ENCODE peak calls at places on chromosomes 1 and 21, in five cellular contexts. T is tibial artery, X is GM23338, W is right cardiac atrium, R is heart left ventricle. B is an unnamed sample.

GRCh38 chr1:86149591-86149990 is 7.0 kb downstream of the COL24A1 start:
- DNase-seq in T (no peak), X (no peak), W (no peak), R (no peak), B (no peak)

GRCh38 chr1:53640696-53641065 is 98.3 kb downstream of the GLIS1 start:
- DNase-seq in T (no peak), X (no peak), W (no peak), R (no peak), B (no peak)

GRCh38 chr21:45026833-45027232 is 47.5 kb upstream of the ADARB1 start:
- DNase-seq in T (no peak), X (no peak), W (no peak), R (no peak), B (no peak)

GRCh38 chr21:34885636-34886553 is 163.2 kb downstream of the RUNX1 start:
- DNase-seq in T (no peak), X (peak; percentile 61), W (no peak), R (no peak), B (no peak)

GRCh38 chr1:17295292-17295691 is 12.7 kb upstream of the PADI4 start:
- DNase-seq in T (no peak), X (no peak), W (no peak), R (no peak), B (no peak)

GRCh38 chr1:156815307-156815826 is 1.3 kb downstream of the SH2D2A start:
- DNase-seq in T (peak; percentile 72), X (no peak), W (peak; percentile 79), R (peak; percentile 76), B (peak; percentile 13)

GRCh38 chr21:33478858-33479678 is 706 bp downstream of the TMEM50B start:
- DNase-seq in T (no peak), X (peak; percentile 71), W (peak; percentile 76), R (peak; percentile 26), B (no peak)

GRCh38 chr1:109243221-109243620 is 6.1 kb upstream of the CELSR2 start:
- DNase-seq in T (no peak), X (no peak), W (no peak), R (no peak), B (no peak)

GRCh38 chr1:28580706-28581530 is 11.1 kb upstream of the RAB42 start:
- DNase-seq in T (no peak), X (peak; percentile 34), W (no peak), R (peak; percentile 21), B (no peak)

GRCh38 chr1:219529116-219529515 is 83.8 kb downstream of the ZC3H11B start:
- DNase-seq in T (no peak), X (peak; percentile 61), W (no peak), R (no peak), B (no peak)

GRCh38 chr1:214281030-214281901 is at the start of gene SMYD2:
- DNase-seq in T (peak; percentile 45), X (peak; percentile 83), W (peak; percentile 88), R (peak; percentile 83), B (no peak)

GRCh38 chr1:161115132-161115711 is 2.6 kb downstream of the PFDN2 start:
- DNase-seq in T (no peak), X (no peak), W (no peak), R (no peak), B (no peak)

GRCh38 chr1:246214708-246215504 is 292.2 kb downstream of the SMYD3 start:
- DNase-seq in T (peak; percentile 31), X (no peak), W (no peak), R (no peak), B (no peak)

GRCh38 chr1:108813326-108813725 is 43.6 kb downstream of the AKNAD1 start:
- DNase-seq in T (no peak), X (no peak), W (no peak), R (no peak), B (no peak)

GRCh38 chr1:9996624-9997582 is at the start of gene RBP7:
- DNase-seq in T (peak; percentile 26), X (peak; percentile 63), W (peak; percentile 78), R (peak; percentile 51), B (no peak)

GRCh38 chr1:79323240-79324025 is 316.9 kb upstream of the ADGRL4 start:
- DNase-seq in T (no peak), X (no peak), W (no peak), R (no peak), B (no peak)

GRCh38 chr1:161092621-161093028 is 3.3 kb upstream of the NECTIN4 start:
- DNase-seq in T (no peak), X (no peak), W (no peak), R (no peak), B (no peak)

GRCh38 chr1:178093150-178093957 is 550 bp upstream of the RASAL2 start:
- DNase-seq in T (peak; percentile 89), X (peak; percentile 99), W (peak; percentile 96), R (peak; percentile 96), B (peak; percentile 61)

GRCh38 chr1:199007423-199007822 is 368.6 kb downstream of the PTPRC start:
- DNase-seq in T (no peak), X (no peak), W (no peak), R (no peak), B (no peak)
- H3K4me1 ChIP-seq in T (peaks cover 9% of the 10 kb centered on the region), X (no peaks in the 10 kb centered on the region), W (no peaks in the 10 kb centered on the region), R (peaks cover 3% of the 10 kb centered on the region), B (no peaks in the 10 kb centered on the region)

GRCh38 chr1:174830019-174830418 is 169.7 kb upstream of the CACYBP start:
- DNase-seq in T (no peak), X (no peak), W (no peak), R (no peak), B (no peak)

GRCh38 chr1:174825127-174825526 is 174.6 kb upstream of the CACYBP start:
- DNase-seq in T (no peak), X (no peak), W (no peak), R (no peak), B (no peak)

DNA sequence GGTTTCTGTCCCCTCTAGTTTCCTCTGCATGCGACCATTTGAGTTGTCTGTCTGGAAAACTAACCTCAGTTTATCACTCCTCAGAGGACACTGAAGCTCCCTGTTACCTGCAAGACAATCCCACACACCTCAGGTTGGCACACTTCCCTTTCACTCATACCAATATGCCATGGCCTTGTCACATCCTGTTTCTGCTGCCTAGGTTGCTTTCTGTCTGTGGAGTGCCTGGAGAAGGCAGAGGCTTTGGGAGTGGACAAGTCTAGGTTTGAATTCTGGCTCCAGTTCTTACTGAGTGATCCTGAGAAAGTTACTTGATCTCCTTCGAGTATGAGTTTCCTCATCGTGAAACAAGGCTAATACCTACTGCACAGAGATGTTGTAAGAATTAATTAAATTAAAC is 171.5 kb upstream of the CACYBP start:
- DNase-seq in T (no peak), X (no peak), W (no peak), R (no peak), B (no peak)
- H3K27ac ChIP-seq in T (no peak overlapping the region), X (no peak overlapping the region), W (no peak overlapping the region), R (no peak overlapping the region), B (no peak overlapping the region)

GRCh38 chr1:226709942-226710341 is 29.1 kb downstream of the ITPKB start:
- DNase-seq in T (no peak), X (no peak), W (no peak), R (no peak), B (no peak)
- H3K4me1 ChIP-seq in T (peaks cover 3% of the 10 kb centered on the region), X (peaks cover 5% of the 10 kb centered on the region), W (peaks cover 23% of the 10 kb centered on the region), R (peaks cover 15% of the 10 kb centered on the region), B (no peaks in the 10 kb centered on the region)

DNA sequence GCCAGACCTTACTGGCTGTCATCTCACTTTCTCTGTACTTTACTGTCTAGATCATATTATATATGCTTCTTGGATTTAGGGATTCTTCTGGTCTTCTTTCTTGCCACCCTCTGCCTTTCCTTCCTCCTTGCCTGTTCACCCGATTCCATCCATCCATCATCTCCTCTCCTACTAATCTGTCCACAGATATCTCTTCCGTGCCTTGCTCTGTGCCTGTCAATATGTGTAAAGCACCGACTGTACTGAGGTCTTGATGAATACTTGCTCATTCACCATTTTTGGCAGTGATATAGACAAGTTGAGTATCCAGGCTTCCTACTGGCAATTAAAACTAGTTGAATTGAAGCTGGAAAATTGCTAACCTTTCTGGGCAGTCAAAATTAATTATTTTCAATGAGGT is 8.1 kb downstream of the FMN2 start:
- DNase-seq in T (no peak), X (no peak), W (no peak), R (no peak), B (no peak)
- H3K27ac ChIP-seq in T (no peak overlapping the region), X (no peak overlapping the region), W (no peak overlapping the region), R (peak overlapping the region; percentile 11), B (no peak overlapping the region)

GRCh38 chr21:16589046-16589445 is 859.3 kb downstream of the USP25 start:
- DNase-seq in T (no peak), X (no peak), W (no peak), R (no peak), B (no peak)

GRCh38 chr21:16588433-16588860 is 858.7 kb downstream of the USP25 start:
- DNase-seq in T (peak; percentile 78), X (peak; percentile 71), W (peak; percentile 80), R (peak; percentile 50), B (peak; percentile 13)

GRCh38 chr21:16587141-16587570 is 857.4 kb downstream of the USP25 start:
- DNase-seq in T (peak; percentile 53), X (peak; percentile 32), W (peak; percentile 51), R (peak; percentile 30), B (no peak)

GRCh38 chr21:16589499-16589898 is 859.7 kb downstream of the USP25 start:
- DNase-seq in T (no peak), X (no peak), W (no peak), R (no peak), B (no peak)

DNA sequence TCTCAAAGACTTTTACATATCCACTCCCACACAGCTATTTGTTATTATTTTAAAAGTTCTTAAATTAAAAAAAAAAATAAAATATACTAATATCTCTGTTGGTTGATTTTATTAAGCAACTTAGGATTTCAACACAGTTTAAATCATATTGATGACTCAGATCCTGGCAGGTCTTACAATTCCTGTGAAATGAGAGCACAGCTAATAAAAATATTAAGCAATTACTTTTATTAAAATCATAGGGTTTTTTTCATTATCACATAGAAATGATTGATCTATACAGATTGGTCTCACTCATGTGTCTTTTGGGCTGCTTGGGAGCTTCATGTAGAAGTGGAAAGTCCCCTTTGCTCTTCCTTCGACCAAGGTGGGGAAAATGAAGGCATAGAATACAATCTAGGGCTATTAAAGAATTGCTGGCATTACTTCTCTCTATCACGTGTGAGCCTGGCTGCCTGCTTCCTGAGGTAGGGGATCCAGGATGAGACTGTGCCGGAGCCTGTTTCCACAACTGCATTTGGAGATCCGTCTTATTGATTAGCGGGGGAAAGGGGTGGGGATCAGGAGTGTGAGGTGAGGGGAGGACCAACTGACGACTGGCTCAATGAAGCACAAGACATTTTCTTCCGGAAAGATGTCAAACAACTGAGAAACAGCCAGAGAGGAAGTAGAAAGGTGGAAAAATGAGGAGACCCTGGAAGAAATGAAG is 858.0 kb downstream of the USP25 start:
- DNase-seq in T (peak; percentile 28), X (peak; percentile 20), W (no peak), R (no peak), B (no peak)
- H3K4me1 ChIP-seq in T (peaks cover 20% of the 10 kb centered on the region), X (peaks cover 11% of the 10 kb centered on the region), W (peaks cover 2% of the 10 kb centered on the region), R (peaks cover 5% of the 10 kb centered on the region), B (peaks cover 13% of the 10 kb centered on the region)

DNA sequence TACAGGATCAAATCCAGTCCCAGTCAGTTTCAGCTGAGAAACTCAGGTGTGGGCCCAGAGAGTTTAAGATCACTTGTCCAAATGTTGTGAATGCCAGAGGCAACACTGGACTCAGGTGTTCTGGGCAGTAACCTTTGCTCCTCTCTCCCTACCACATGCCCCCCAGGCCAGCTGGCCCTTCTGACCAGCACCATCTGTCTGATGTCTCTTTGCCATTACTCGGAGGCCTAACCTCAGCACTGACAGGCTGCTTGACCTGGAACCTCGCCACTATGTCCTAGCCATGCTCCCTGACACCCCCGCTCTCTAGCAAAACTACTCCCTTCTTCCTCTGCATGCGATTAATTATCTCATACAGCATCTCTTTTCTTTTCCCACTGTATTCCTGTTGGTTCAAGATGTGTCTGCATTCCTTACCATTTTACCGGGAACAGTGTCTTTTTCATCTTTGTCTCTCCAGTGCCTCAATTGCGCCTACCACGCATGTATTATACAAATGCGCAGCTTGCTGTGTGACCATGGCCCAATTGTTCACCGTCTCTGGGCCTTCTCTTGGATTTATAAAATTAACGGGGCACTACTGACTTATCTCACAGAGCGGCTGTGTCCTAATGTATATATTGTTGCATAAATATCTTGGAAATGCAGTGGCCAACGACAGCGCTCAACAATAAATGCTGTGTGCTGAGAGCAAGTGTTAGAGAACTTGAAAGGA is 159.5 kb upstream of the IRF2BP2 start:
- DNase-seq in T (no peak), X (no peak), W (no peak), R (no peak), B (no peak)
- H3K27ac ChIP-seq in T (no peak overlapping the region), X (no peak overlapping the region), W (no peak overlapping the region), R (no peak overlapping the region), B (no peak overlapping the region)

B was measured in thoracic aorta.